ENCODE peak calls at places on chromosome 2, in four cellular contexts. O is SK-N-SH, I is H1, W is HepG2. N is an unnamed sample.

GRCh38 chr2:68774569-68775271 is 40.1 kb downstream of the ARHGAP25 start:
- DNase-seq in W (no peak), O (no peak), I (no peak), N (peak)

GRCh38 chr2:139033300-139033699 is 253.1 kb upstream of the NXPH2 start:
- DNase-seq in O (no peak), W (no peak), I (no peak), N (no peak)

GRCh38 chr2:35495182-35495581 is 860.4 kb upstream of the CRIM1 start:
- DNase-seq in W (no peak), O (no peak), I (no peak), N (no peak)

GRCh38 chr2:154457291-154457690 is 241.2 kb upstream of the KCNJ3 start:
- DNase-seq in O (no peak), I (no peak), W (no peak), N (no peak)

GRCh38 chr2:51795248-51795888 is 763.4 kb upstream of the NRXN1 start:
- DNase-seq in O (peak), I (peak), W (peak), N (no peak)

GRCh38 chr2:81481994-81482368 is 1177.4 kb upstream of the LRRTM1 start:
- DNase-seq in O (peak), I (no peak), W (no peak), N (no peak)

GRCh38 chr2:205612661-205613060 is 69.6 kb upstream of the NRP2 start:
- DNase-seq in O (peak), I (no peak), W (no peak), N (no peak)

GRCh38 chr2:119015849-119016248 is 73.9 kb downstream of the MARCO start:
- DNase-seq in W (no peak), I (no peak), O (no peak), N (no peak)

GRCh38 chr2:23618265-23618664 is 233.3 kb downstream of the KLHL29 start:
- DNase-seq in W (no peak), I (no peak), O (no peak), N (no peak)

GRCh38 chr2:23617817-23618216 is 232.8 kb downstream of the KLHL29 start:
- DNase-seq in W (no peak), I (no peak), O (no peak), N (no peak)

GRCh38 chr2:23617167-23617787 is 232.3 kb downstream of the KLHL29 start:
- DNase-seq in I (no peak), W (no peak), O (no peak), N (no peak)

GRCh38 chr2:23615216-23616020 is 230.4 kb downstream of the KLHL29 start:
- DNase-seq in I (no peak), W (no peak), O (no peak), N (no peak)

DNA sequence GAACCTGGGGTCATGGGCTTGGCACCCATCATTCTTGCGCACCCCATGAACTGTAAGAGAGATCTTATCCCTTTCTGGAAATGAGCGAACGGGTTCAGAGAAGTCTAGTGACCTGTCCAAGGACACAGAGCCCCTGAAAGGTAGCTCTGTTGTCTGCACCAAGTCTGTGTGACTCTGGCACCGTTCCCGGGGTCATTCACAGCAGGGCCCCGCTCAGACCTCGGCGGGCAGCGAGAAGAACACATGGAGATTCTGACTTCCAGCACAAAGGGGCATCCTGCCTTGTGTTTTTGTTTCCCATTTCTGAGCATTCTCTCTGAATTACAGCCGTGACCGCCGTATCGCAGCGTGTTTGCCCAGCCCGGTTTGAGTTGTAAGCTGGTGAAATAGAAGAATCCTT is 231.7 kb downstream of the KLHL29 start:
- DNase-seq in I (no peak), W (no peak), O (no peak), N (no peak)
- TF ChIP-seq TCF12 in I (no peak), W (no peak), O (no peak), N (no peak)

GRCh38 chr2:27208486-27209050 is 3.3 kb upstream of the ATRAID start:
- DNase-seq in I (no peak), O (no peak), W (no peak), N (no peak)

GRCh38 chr2:27211241-27211942 is 449 bp upstream of the ATRAID start:
- DNase-seq in W (no peak), O (peak), I (no peak), N (no peak)

GRCh38 chr2:27212626-27213471 is 781 bp upstream of the SLC5A6 start:
- DNase-seq in W (peak), O (peak), I (no peak), N (no peak)

GRCh38 chr2:27211943-27212625 is at the start of the genes ATRAID and SLC5A6:
- DNase-seq in W (peak), I (peak), O (peak), N (no peak)

DNA sequence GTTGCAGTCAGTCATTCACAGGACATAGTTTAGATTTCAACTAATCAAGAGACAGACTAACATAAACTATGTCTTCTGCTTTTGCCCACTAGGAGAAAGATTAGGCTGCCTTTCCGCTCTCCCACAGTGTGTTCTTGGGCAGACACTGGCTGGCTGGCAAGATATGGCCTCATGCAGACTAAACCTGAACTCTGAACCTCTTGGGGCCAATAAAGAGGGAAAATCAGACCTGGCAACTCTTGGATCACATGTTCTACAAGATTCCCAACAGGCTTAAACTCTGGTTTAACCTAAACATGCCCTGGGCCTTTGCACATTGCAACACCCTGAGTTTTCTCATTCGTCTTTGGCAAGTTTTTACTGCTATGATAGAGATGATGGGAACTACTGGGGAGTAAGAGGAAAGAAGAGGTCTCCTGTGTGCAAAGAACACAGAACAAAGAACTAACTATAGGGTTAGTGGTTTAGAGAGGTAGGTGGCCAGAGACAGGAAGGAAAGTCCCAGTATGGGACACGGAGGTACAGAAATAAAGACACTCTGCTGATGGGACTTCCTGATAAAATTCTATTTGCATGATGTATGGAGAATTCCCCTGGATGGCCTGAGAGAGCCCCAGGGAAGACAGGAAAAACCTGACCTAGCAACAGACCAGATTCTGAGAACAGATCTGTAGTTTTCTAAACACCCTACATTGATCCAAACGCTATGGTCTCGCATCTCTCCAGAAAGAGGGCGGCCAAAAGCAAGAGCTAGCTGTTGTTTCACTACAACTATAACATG is 2.0 kb upstream of the ATRAID start:
- DNase-seq in I (no peak), O (no peak), W (peak), N (no peak)
- TF ChIP-seq TCF12 in I (no peak), O (no peak), W (no peak), N (no peak)

GRCh38 chr2:8533923-8534322 is 147.9 kb upstream of the ID2 start:
- DNase-seq in W (no peak), I (no peak), O (no peak), N (no peak)
- TF ChIP-seq TCF12 in W (no peak), I (no peak), O (no peak), N (no peak)

GRCh38 chr2:120381192-120381591 is 35.3 kb downstream of the INHBB start:
- DNase-seq in O (no peak), W (no peak), I (no peak), N (no peak)

GRCh38 chr2:120382541-120383144 is 36.7 kb downstream of the INHBB start:
- DNase-seq in O (no peak), I (no peak), W (no peak), N (no peak)

GRCh38 chr2:120378605-120379004 is 32.7 kb downstream of the INHBB start:
- DNase-seq in O (no peak), I (no peak), W (no peak), N (no peak)

GRCh38 chr2:120381661-120382060 is 35.7 kb downstream of the INHBB start:
- DNase-seq in O (no peak), W (no peak), I (no peak), N (no peak)

GRCh38 chr2:120379916-120380893 is 34.3 kb downstream of the INHBB start:
- DNase-seq in O (no peak), I (no peak), W (no peak), N (no peak)
- TF ChIP-seq TCF12 in O (no peak), I (no peak), W (no peak), N (no peak)

GRCh38 chr2:110858993-110859770 is 126.8 kb downstream of the ACOXL start:
- DNase-seq in I (no peak), W (no peak), O (no peak), N (no peak)
- TF ChIP-seq TCF12 in I (no peak), W (no peak), O (no peak), N (no peak)

DNA sequence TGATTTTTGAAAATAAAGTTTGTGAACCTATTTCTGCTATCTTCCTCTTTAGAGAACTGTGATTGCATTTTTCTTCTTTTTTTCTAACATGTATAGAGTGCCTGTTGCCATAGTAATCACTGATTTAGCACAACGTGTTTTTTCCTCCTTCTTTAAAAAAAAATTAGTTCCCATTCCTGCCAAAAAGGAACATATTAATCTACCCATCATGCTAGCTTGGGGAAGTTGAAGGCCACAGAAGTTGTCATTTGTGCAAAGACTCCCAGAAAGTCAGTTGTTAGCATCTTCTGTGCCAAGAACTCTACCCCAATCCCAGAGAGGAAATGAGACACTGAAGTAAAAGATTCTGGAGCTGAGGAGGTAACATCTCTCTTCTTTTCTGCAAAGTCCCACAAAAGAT is 57.3 kb downstream of the SLC8A1 start:
- DNase-seq in I (no peak), W (no peak), O (no peak), N (no peak)
- TF ChIP-seq TCF12 in I (no peak), W (no peak), O (no peak), N (no peak)

GRCh38 chr2:208255557-208256106 is 761 bp upstream of the IDH1 start:
- DNase-seq in I (no peak), W (no peak), O (no peak), N (no peak)
- TF ChIP-seq TCF12 in I (no peak), W (no peak), O (no peak), N (no peak)

GRCh38 chr2:190625691-190626090 is 23.2 kb upstream of the NAB1 start:
- DNase-seq in O (no peak), W (no peak), I (no peak), N (no peak)

GRCh38 chr2:190628651-190629378 is 20.1 kb upstream of the NAB1 start:
- DNase-seq in W (no peak), O (no peak), I (no peak), N (no peak)

GRCh38 chr2:190627881-190628412 is 20.9 kb upstream of the NAB1 start:
- DNase-seq in I (no peak), W (no peak), O (peak), N (no peak)

DNA sequence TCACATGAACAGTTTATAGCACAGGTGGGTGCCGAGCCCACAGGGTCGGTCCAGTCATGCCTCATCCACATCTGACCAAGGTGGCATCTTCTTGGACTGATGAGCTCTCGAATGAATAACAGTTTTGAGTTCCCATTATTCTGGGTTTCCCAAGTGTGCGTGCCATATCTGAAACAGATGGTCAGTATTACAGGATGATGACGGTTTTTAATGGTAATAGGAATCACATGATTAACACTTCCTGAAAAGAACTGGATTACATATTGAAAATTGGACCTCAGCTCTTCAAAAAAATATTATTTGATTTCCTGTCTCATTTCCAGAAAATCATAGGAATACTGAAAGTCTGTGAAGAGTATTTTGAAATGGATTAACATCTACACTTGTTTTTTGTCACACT is 22.2 kb upstream of the NAB1 start:
- DNase-seq in W (no peak), O (no peak), I (no peak), N (no peak)
- TF ChIP-seq TCF12 in W (no peak), O (no peak), I (no peak), N (no peak)